ENCODE peak calls at places on chromosomes 12 and 14, in ten cellular contexts. D is mesothelial cell of epicardium; J is T-helper 17 cell; Y is NCI-H460; H is activated naive CD4-positive, alpha-beta T cell treated with anti-CD3 and anti-CD28 coated beads for 36 hours; Z is activated T-helper 1 cell treated with Interleukin-2 at 50 U/mL for 16 hours; X is GM19239; E is tibial artery; W is ACHN; S is NCI-H1092. T is an unnamed sample.

GRCh38 chr14:45253754-45254300 is 825 bp upstream of the MIS18BP1 start:
- DNase-seq in D (no peak), J (no peak), Y (no peak), H (no peak), Z (no peak), X (no peak), E (peak; percentile 25), W (no peak), S (no peak), T (no peak)

GRCh38 chr14:91252901-91253794 is 8.6 kb upstream of the GPR68 start:
- DNase-seq in D (no peak), J (peak; percentile 53), Y (peak; percentile 9), H (peak; percentile 25), Z (peak; percentile 57), X (no peak), E (no peak), W (no peak), S (no peak), T (no peak)

GRCh38 chr12:49336645-49337584 is at the start of gene C1QL4:
- DNase-seq in D (peak; percentile 82), J (peak; percentile 85), Y (peak; percentile 69), H (peak; percentile 90), Z (peak; percentile 80), X (peak; percentile 92), E (peak; percentile 76), W (peak; percentile 85), S (peak; percentile 11), T (peak; percentile 54)

GRCh38 chr12:104513681-104514080 is 56.9 kb downstream of the CHST11 start:
- DNase-seq in D (no peak), J (no peak), Y (no peak), H (no peak), Z (no peak), X (no peak), E (no peak), W (no peak), S (no peak), T (no peak)

GRCh38 chr12:546265-546919 is 86.7 kb downstream of the B4GALNT3 start:
- DNase-seq in D (no peak), J (no peak), Y (no peak), H (no peak), Z (no peak), X (no peak), E (no peak), W (no peak), S (no peak), T (no peak)

GRCh38 chr14:46344327-46344937 is 307.1 kb downstream of the RPL10L start:
- DNase-seq in D (no peak), J (no peak), Y (peak; percentile 17), H (no peak), Z (no peak), X (no peak), E (no peak), W (peak; percentile 37), S (no peak), T (no peak)

GRCh38 chr14:50822501-50823042 is 8.4 kb downstream of the NIN start:
- DNase-seq in D (no peak), J (no peak), Y (no peak), H (no peak), Z (no peak), X (no peak), E (no peak), W (no peak), S (no peak), T (no peak)

GRCh38 chr14:51129130-51129529 is 34.2 kb upstream of the TRIM9 start:
- DNase-seq in D (no peak), J (no peak), Y (no peak), H (no peak), Z (no peak), X (no peak), E (no peak), W (no peak), S (no peak), T (no peak)

GRCh38 chr12:94795053-94795452 is 144.7 kb upstream of the TMCC3 start:
- DNase-seq in D (no peak), J (no peak), Y (no peak), H (peak; percentile 17), Z (no peak), X (no peak), E (no peak), W (peak; percentile 11), S (no peak), T (no peak)

GRCh38 chr14:94310248-94310647 is 12.9 kb downstream of the SERPINA6 start:
- DNase-seq in D (no peak), J (no peak), Y (no peak), H (no peak), Z (no peak), X (no peak), E (no peak), W (no peak), S (no peak), T (no peak)

GRCh38 chr12:105267711-105268110 is 31.7 kb upstream of the APPL2 start:
- DNase-seq in D (no peak), J (no peak), Y (no peak), H (no peak), Z (no peak), X (no peak), E (no peak), W (no peak), S (no peak), T (no peak)

GRCh38 chr12:38138225-38139221 is 178.1 kb upstream of the ALG10B start:
- DNase-seq in D (no peak), J (peak; percentile 26), Y (peak; percentile 72), H (peak; percentile 73), Z (peak; percentile 15), X (no peak), E (peak; percentile 72), W (peak; percentile 89), S (peak; percentile 36), T (peak; percentile 27)

GRCh38 chr12:3520168-3520567 is 29.2 kb downstream of the PRMT8 start:
- DNase-seq in D (no peak), J (no peak), Y (no peak), H (no peak), Z (no peak), X (no peak), E (no peak), W (no peak), S (peak; percentile 83), T (no peak)

GRCh38 chr14:101130861-101131260 is 227.3 kb upstream of the RTL1 start:
- DNase-seq in D (no peak), J (no peak), Y (no peak), H (peak; percentile 2), Z (no peak), X (no peak), E (no peak), W (no peak), S (no peak), T (no peak)

GRCh38 chr12:74071182-74071581 is 466.5 kb upstream of the ATXN7L3B start:
- DNase-seq in D (no peak), J (no peak), Y (no peak), H (no peak), Z (no peak), X (no peak), E (no peak), W (no peak), S (no peak), T (no peak)

GRCh38 chr12:212799-213526 is 994 bp downstream of the SLC6A12 start:
- DNase-seq in D (no peak), J (no peak), Y (no peak), H (no peak), Z (no peak), X (no peak), E (no peak), W (peak; percentile 16), S (no peak), T (no peak)

GRCh38 chr14:56129941-56130340 is 11.7 kb downstream of the PELI2 start:
- DNase-seq in D (no peak), J (no peak), Y (no peak), H (no peak), Z (no peak), X (no peak), E (no peak), W (no peak), S (no peak), T (no peak)

GRCh38 chr12:21696603-21697002 is 39.0 kb upstream of the LDHB start:
- DNase-seq in D (no peak), J (no peak), Y (no peak), H (no peak), Z (no peak), X (no peak), E (no peak), W (no peak), S (no peak), T (no peak)

GRCh38 chr12:53676715-53677611 is 1.1 kb upstream of the ATP5MC2 start:
- DNase-seq in D (no peak), J (no peak), Y (no peak), H (peak; percentile 41), Z (no peak), X (no peak), E (peak; percentile 33), W (no peak), S (no peak), T (no peak)

GRCh38 chr14:33986804-33987203 is 35.9 kb upstream of the EGLN3 start:
- DNase-seq in D (no peak), J (no peak), Y (peak; percentile 16), H (no peak), Z (no peak), X (no peak), E (no peak), W (peak; percentile 71), S (no peak), T (no peak)

GRCh38 chr14:26017270-26017669 is 580.6 kb downstream of the NOVA1 start:
- DNase-seq in D (no peak), J (no peak), Y (no peak), H (no peak), Z (no peak), X (no peak), E (no peak), W (no peak), S (no peak), T (no peak)

GRCh38 chr12:9662488-9662887 is 7.0 kb upstream of the CLEC2D start:
- DNase-seq in D (no peak), J (no peak), Y (no peak), H (no peak), Z (no peak), X (no peak), E (no peak), W (no peak), S (no peak), T (no peak)

GRCh38 chr12:88897723-88898122 is 317.5 kb upstream of the KITLG start:
- DNase-seq in D (no peak), J (no peak), Y (no peak), H (no peak), Z (no peak), X (no peak), E (no peak), W (no peak), S (no peak), T (no peak)

T was measured in thoracic aorta.